ENCODE peak calls at places on chromosomes 5 and 9, in eight cellular contexts. One of them, this sample, is unnamed.

GRCh38 chr5:119315516-119315949 is 40.3 kb upstream of the TNFAIP8 start:
- DNase-seq in GM23338: no peak
- DNase-seq in NCI-H1417: no peak
- DNase-seq in non-pigmented ciliary epithelial cell: no peak
- DNase-seq in NCI-H1105: peak; percentile 9
- DNase-seq in GM20000: peak; percentile 69
- DNase-seq in nucleus accumbens: no peak
- DNase-seq in stimulated activated CD8-positive, alpha-beta memory T cell treated with anti-CD3 and anti-CD28 coated beads, Interleukin-15, amount 100 ng/mL, for 1 hour: no peak
- DNase-seq in this sample: no peak

GRCh38 chr5:89273289-89273688 is 390.3 kb upstream of the MEF2C start:
- DNase-seq in GM23338: no peak
- DNase-seq in NCI-H1417: no peak
- DNase-seq in non-pigmented ciliary epithelial cell: no peak
- DNase-seq in NCI-H1105: no peak
- DNase-seq in GM20000: no peak
- DNase-seq in nucleus accumbens: no peak
- DNase-seq in stimulated activated CD8-positive, alpha-beta memory T cell treated with anti-CD3 and anti-CD28 coated beads, Interleukin-15, amount 100 ng/mL, for 1 hour: no peak
- DNase-seq in this sample: no peak

GRCh38 chr5:64397552-64397951 is 108.3 kb upstream of the RGS7BP start:
- DNase-seq in GM23338: no peak
- DNase-seq in NCI-H1417: no peak
- DNase-seq in non-pigmented ciliary epithelial cell: no peak
- DNase-seq in NCI-H1105: no peak
- DNase-seq in GM20000: no peak
- DNase-seq in nucleus accumbens: no peak
- DNase-seq in stimulated activated CD8-positive, alpha-beta memory T cell treated with anti-CD3 and anti-CD28 coated beads, Interleukin-15, amount 100 ng/mL, for 1 hour: no peak
- DNase-seq in this sample: no peak

GRCh38 chr5:119435436-119436132 is 16.7 kb upstream of the HSD17B4 start:
- DNase-seq in GM23338: peak; percentile 86
- DNase-seq in NCI-H1417: no peak
- DNase-seq in non-pigmented ciliary epithelial cell: no peak
- DNase-seq in NCI-H1105: no peak
- DNase-seq in GM20000: peak; percentile 50
- DNase-seq in nucleus accumbens: no peak
- DNase-seq in stimulated activated CD8-positive, alpha-beta memory T cell treated with anti-CD3 and anti-CD28 coated beads, Interleukin-15, amount 100 ng/mL, for 1 hour: peak; percentile 48
- DNase-seq in this sample: no peak

GRCh38 chr9:36136277-36136893 is at the start of gene GLIPR2:
- DNase-seq in GM23338: peak; percentile 82
- DNase-seq in NCI-H1417: peak; percentile 9
- DNase-seq in non-pigmented ciliary epithelial cell: no peak
- DNase-seq in NCI-H1105: peak; percentile 54
- DNase-seq in GM20000: peak; percentile 98
- DNase-seq in nucleus accumbens: peak; percentile 64
- DNase-seq in stimulated activated CD8-positive, alpha-beta memory T cell treated with anti-CD3 and anti-CD28 coated beads, Interleukin-15, amount 100 ng/mL, for 1 hour: peak; percentile 48
- DNase-seq in this sample: peak; percentile 31

GRCh38 chr5:130282044-130282443 is 377.8 kb downstream of the CHSY3 start:
- DNase-seq in GM23338: no peak
- DNase-seq in NCI-H1417: no peak
- DNase-seq in non-pigmented ciliary epithelial cell: peak; percentile 18
- DNase-seq in NCI-H1105: no peak
- DNase-seq in GM20000: no peak
- DNase-seq in nucleus accumbens: no peak
- DNase-seq in stimulated activated CD8-positive, alpha-beta memory T cell treated with anti-CD3 and anti-CD28 coated beads, Interleukin-15, amount 100 ng/mL, for 1 hour: no peak
- DNase-seq in this sample: no peak

GRCh38 chr9:132516301-132516700 is 66.1 kb upstream of the BARHL1 start:
- DNase-seq in GM23338: no peak
- DNase-seq in NCI-H1417: no peak
- DNase-seq in non-pigmented ciliary epithelial cell: no peak
- DNase-seq in NCI-H1105: no peak
- DNase-seq in GM20000: no peak
- DNase-seq in nucleus accumbens: no peak
- DNase-seq in stimulated activated CD8-positive, alpha-beta memory T cell treated with anti-CD3 and anti-CD28 coated beads, Interleukin-15, amount 100 ng/mL, for 1 hour: no peak
- DNase-seq in this sample: no peak

GRCh38 chr5:77391240-77391765 is 100.8 kb downstream of the WDR41 start:
- DNase-seq in GM23338: no peak
- DNase-seq in NCI-H1417: no peak
- DNase-seq in non-pigmented ciliary epithelial cell: no peak
- DNase-seq in NCI-H1105: no peak
- DNase-seq in GM20000: no peak
- DNase-seq in nucleus accumbens: no peak
- DNase-seq in stimulated activated CD8-positive, alpha-beta memory T cell treated with anti-CD3 and anti-CD28 coated beads, Interleukin-15, amount 100 ng/mL, for 1 hour: no peak
- DNase-seq in this sample: no peak

GRCh38 chr5:38595149-38595725 is 38.8 kb upstream of the LIFR start:
- DNase-seq in GM23338: no peak
- DNase-seq in NCI-H1417: no peak
- DNase-seq in non-pigmented ciliary epithelial cell: peak; percentile 40
- DNase-seq in NCI-H1105: no peak
- DNase-seq in GM20000: no peak
- DNase-seq in nucleus accumbens: no peak
- DNase-seq in stimulated activated CD8-positive, alpha-beta memory T cell treated with anti-CD3 and anti-CD28 coated beads, Interleukin-15, amount 100 ng/mL, for 1 hour: no peak
- DNase-seq in this sample: no peak

GRCh38 chr5:176427971-176428370 is 11.6 kb upstream of the CLTB start:
- DNase-seq in GM23338: no peak
- DNase-seq in NCI-H1417: no peak
- DNase-seq in non-pigmented ciliary epithelial cell: no peak
- DNase-seq in NCI-H1105: no peak
- DNase-seq in GM20000: no peak
- DNase-seq in nucleus accumbens: no peak
- DNase-seq in stimulated activated CD8-positive, alpha-beta memory T cell treated with anti-CD3 and anti-CD28 coated beads, Interleukin-15, amount 100 ng/mL, for 1 hour: no peak
- DNase-seq in this sample: no peak

GRCh38 chr5:122532035-122532434 is 220.0 kb downstream of the SNCAIP start:
- DNase-seq in GM23338: peak; percentile 11
- DNase-seq in NCI-H1417: peak; percentile 31
- DNase-seq in non-pigmented ciliary epithelial cell: no peak
- DNase-seq in NCI-H1105: no peak
- DNase-seq in GM20000: no peak
- DNase-seq in nucleus accumbens: no peak
- DNase-seq in stimulated activated CD8-positive, alpha-beta memory T cell treated with anti-CD3 and anti-CD28 coated beads, Interleukin-15, amount 100 ng/mL, for 1 hour: no peak
- DNase-seq in this sample: no peak

GRCh38 chr5:96195053-96195452 is 233.4 kb upstream of the ELL2 start:
- DNase-seq in GM23338: no peak
- DNase-seq in NCI-H1417: no peak
- DNase-seq in non-pigmented ciliary epithelial cell: no peak
- DNase-seq in NCI-H1105: no peak
- DNase-seq in GM20000: no peak
- DNase-seq in nucleus accumbens: no peak
- DNase-seq in stimulated activated CD8-positive, alpha-beta memory T cell treated with anti-CD3 and anti-CD28 coated beads, Interleukin-15, amount 100 ng/mL, for 1 hour: no peak
- DNase-seq in this sample: no peak

GRCh38 chr9:124132671-124133147 is 121.1 kb downstream of the LHX2 start:
- DNase-seq in GM23338: no peak
- DNase-seq in NCI-H1417: no peak
- DNase-seq in non-pigmented ciliary epithelial cell: no peak
- DNase-seq in NCI-H1105: no peak
- DNase-seq in GM20000: peak; percentile 0
- DNase-seq in nucleus accumbens: no peak
- DNase-seq in stimulated activated CD8-positive, alpha-beta memory T cell treated with anti-CD3 and anti-CD28 coated beads, Interleukin-15, amount 100 ng/mL, for 1 hour: no peak
- DNase-seq in this sample: no peak

GRCh38 chr9:85741112-85741874 is 461 bp downstream of the AGTPBP1 start:
- DNase-seq in GM23338: peak; percentile 76
- DNase-seq in NCI-H1417: peak; percentile 13
- DNase-seq in non-pigmented ciliary epithelial cell: no peak
- DNase-seq in NCI-H1105: peak; percentile 50
- DNase-seq in GM20000: peak; percentile 65
- DNase-seq in nucleus accumbens: peak; percentile 71
- DNase-seq in stimulated activated CD8-positive, alpha-beta memory T cell treated with anti-CD3 and anti-CD28 coated beads, Interleukin-15, amount 100 ng/mL, for 1 hour: no peak
- DNase-seq in this sample: no peak

GRCh38 chr9:97934321-97935115 is 3.5 kb downstream of the HEMGN start:
- DNase-seq in GM23338: peak; percentile 43
- DNase-seq in NCI-H1417: no peak
- DNase-seq in non-pigmented ciliary epithelial cell: no peak
- DNase-seq in NCI-H1105: peak; percentile 25
- DNase-seq in GM20000: no peak
- DNase-seq in nucleus accumbens: no peak
- DNase-seq in stimulated activated CD8-positive, alpha-beta memory T cell treated with anti-CD3 and anti-CD28 coated beads, Interleukin-15, amount 100 ng/mL, for 1 hour: no peak
- DNase-seq in this sample: no peak

GRCh38 chr5:761206-761771 is 23.2 kb downstream of the ZDHHC11B start:
- DNase-seq in GM23338: no peak
- DNase-seq in NCI-H1417: no peak
- DNase-seq in non-pigmented ciliary epithelial cell: no peak
- DNase-seq in NCI-H1105: no peak
- DNase-seq in GM20000: peak; percentile 33
- DNase-seq in nucleus accumbens: no peak
- DNase-seq in stimulated activated CD8-positive, alpha-beta memory T cell treated with anti-CD3 and anti-CD28 coated beads, Interleukin-15, amount 100 ng/mL, for 1 hour: no peak
- DNase-seq in this sample: no peak

GRCh38 chr5:179326176-179326997 is 18.9 kb downstream of the ADAMTS2 start:
- DNase-seq in GM23338: peak; percentile 78
- DNase-seq in NCI-H1417: no peak
- DNase-seq in non-pigmented ciliary epithelial cell: no peak
- DNase-seq in NCI-H1105: no peak
- DNase-seq in GM20000: no peak
- DNase-seq in nucleus accumbens: no peak
- DNase-seq in stimulated activated CD8-positive, alpha-beta memory T cell treated with anti-CD3 and anti-CD28 coated beads, Interleukin-15, amount 100 ng/mL, for 1 hour: no peak
- DNase-seq in this sample: no peak

This sample was measured in hypothalamus.